ENCODE peak calls at places on chromosome 4, in six cellular contexts. One of them, this sample, is unnamed.

GRCh38 chr4:69860007-69860406 is at the start of gene SULT1E1:
- DNase-seq in A172: no peak
- DNase-seq in WTC11: no peak
- DNase-seq in NCI-H1048: no peak
- DNase-seq in AG04449: no peak
- DNase-seq in tibial nerve: no peak
- DNase-seq in this sample: no peak

GRCh38 chr4:27407616-27408015 is 547.0 kb downstream of the STIM2 start:
- DNase-seq in A172: peak
- DNase-seq in WTC11: no peak
- DNase-seq in NCI-H1048: no peak
- DNase-seq in AG04449: no peak
- DNase-seq in tibial nerve: no peak
- DNase-seq in this sample: no peak

GRCh38 chr4:147866532-147867271 is 134.8 kb downstream of the ARHGAP10 start:
- DNase-seq in A172: peak
- DNase-seq in WTC11: peak
- DNase-seq in NCI-H1048: peak
- DNase-seq in AG04449: peak
- DNase-seq in tibial nerve: peak
- DNase-seq in this sample: peak

GRCh38 chr4:139961344-139961948 is 192.5 kb downstream of the MAML3 start:
- DNase-seq in A172: no peak
- DNase-seq in WTC11: no peak
- DNase-seq in NCI-H1048: no peak
- DNase-seq in AG04449: no peak
- DNase-seq in tibial nerve: no peak
- DNase-seq in this sample: no peak

GRCh38 chr4:7266525-7267292 is 74.4 kb downstream of the SORCS2 start:
- DNase-seq in A172: peak
- DNase-seq in WTC11: no peak
- DNase-seq in NCI-H1048: no peak
- DNase-seq in AG04449: peak
- DNase-seq in tibial nerve: no peak
- DNase-seq in this sample: no peak

GRCh38 chr4:14196141-14196540 is 568.6 kb upstream of the BOD1L1 start:
- DNase-seq in A172: peak
- DNase-seq in WTC11: peak
- DNase-seq in NCI-H1048: no peak
- DNase-seq in AG04449: no peak
- DNase-seq in tibial nerve: no peak
- DNase-seq in this sample: no peak

GRCh38 chr4:187124311-187124710 is 400.7 kb upstream of the FAT1 start:
- DNase-seq in A172: no peak
- DNase-seq in WTC11: no peak
- DNase-seq in NCI-H1048: peak
- DNase-seq in AG04449: no peak
- DNase-seq in tibial nerve: no peak
- DNase-seq in this sample: no peak

GRCh38 chr4:77152421-77152820 is 4.6 kb upstream of the CCNG2 start:
- DNase-seq in A172: no peak
- DNase-seq in WTC11: no peak
- DNase-seq in NCI-H1048: no peak
- DNase-seq in AG04449: no peak
- DNase-seq in tibial nerve: no peak
- DNase-seq in this sample: no peak

GRCh38 chr4:124890522-124890921 is 178.0 kb upstream of the ANKRD50 start:
- DNase-seq in A172: no peak
- DNase-seq in WTC11: no peak
- DNase-seq in NCI-H1048: no peak
- DNase-seq in AG04449: no peak
- DNase-seq in tibial nerve: no peak
- DNase-seq in this sample: no peak

GRCh38 chr4:168384437-168385141 is 66.0 kb upstream of the DDX60 start:
- DNase-seq in A172: peak
- DNase-seq in WTC11: no peak
- DNase-seq in NCI-H1048: no peak
- DNase-seq in AG04449: no peak
- DNase-seq in tibial nerve: no peak
- DNase-seq in this sample: no peak

GRCh38 chr4:54954656-54955388 is 170.6 kb downstream of the KDR start:
- DNase-seq in A172: no peak
- DNase-seq in WTC11: no peak
- DNase-seq in NCI-H1048: no peak
- DNase-seq in AG04449: no peak
- DNase-seq in tibial nerve: no peak
- DNase-seq in this sample: peak

This sample was measured in DMS153.